ENCODE peak calls at places on chromosomes 2 and 18, in four cellular contexts. F is upper lobe of right lung, T is fibroblast of lung, X is tibial artery. R is an unnamed sample.

GRCh38 chr2:88608184-88608583 is 19.1 kb downstream of the EIF2AK3 start:
- DNase-seq in T (no peak), F (no peak), X (no peak), R (no peak)

GRCh38 chr2:146762786-146763185 is 1082.0 kb upstream of the ACVR2A start:
- DNase-seq in T (no peak), F (no peak), X (no peak), R (peak; percentile 22)

GRCh38 chr2:218885981-218886447 is 5.4 kb downstream of the WNT10A start:
- DNase-seq in X (no peak), T (no peak), F (no peak), R (no peak)

GRCh38 chr2:234725528-234726264 is 226.1 kb upstream of the SH3BP4 start:
- DNase-seq in F (no peak), X (no peak), T (peak; percentile 33), R (no peak)

GRCh38 chr2:160091381-160091780 is 29.0 kb upstream of the PLA2R1 start:
- DNase-seq in T (peak; percentile 69), X (no peak), F (no peak), R (peak; percentile 92)

GRCh38 chr2:3672861-3673670 is 15.1 kb downstream of the ALLC start:
- DNase-seq in X (no peak), F (peak; percentile 58), T (no peak), R (no peak)

GRCh38 chr2:150788741-150789140 is 301.3 kb upstream of the RND3 start:
- DNase-seq in F (no peak), X (no peak), T (no peak), R (no peak)

GRCh38 chr2:156810094-156810493 is 373.9 kb downstream of the GPD2 start:
- DNase-seq in X (no peak), F (no peak), T (no peak), R (no peak)

GRCh38 chr18:79517322-79517721 is 121.6 kb downstream of the NFATC1 start:
- DNase-seq in X (no peak), F (peak; percentile 63), T (no peak), R (no peak)

GRCh38 chr2:128317186-128317897 is 1.3 kb downstream of the HS6ST1 start:
- DNase-seq in T (no peak), F (peak; percentile 73), X (no peak), R (no peak)

GRCh38 chr2:69291004-69291650 is 95.9 kb downstream of the GFPT1 start:
- DNase-seq in F (no peak), T (peak; percentile 89), X (no peak), R (no peak)

GRCh38 chr18:5057348-5058012 is 139.6 kb downstream of the AKAIN1 start:
- DNase-seq in F (no peak), T (peak; percentile 26), X (peak; percentile 49), R (peak; percentile 50)

GRCh38 chr2:97713296-97714083 is at the start of gene ZAP70:
- DNase-seq in X (no peak), T (no peak), F (peak; percentile 63), R (no peak)

GRCh38 chr18:45441110-45441842 is 174.0 kb upstream of the SLC14A2 start:
- DNase-seq in X (no peak), T (peak; percentile 8), F (no peak), R (peak; percentile 9)

GRCh38 chr2:127166221-127166860 is 53.8 kb downstream of the CYP27C1 start:
- DNase-seq in X (no peak), F (peak; percentile 38), T (no peak), R (no peak)

GRCh38 chr2:25582079-25582830 is 91.1 kb downstream of the DTNB start:
- DNase-seq in F (no peak), T (no peak), X (peak; percentile 28), R (no peak)

GRCh38 chr2:236047886-236048540 is 120.2 kb downstream of the GBX2 start:
- DNase-seq in T (no peak), X (no peak), F (no peak), R (peak; percentile 67)

GRCh38 chr2:106197878-106198277 is 3.8 kb upstream of the UXS1 start:
- DNase-seq in T (peak; percentile 94), F (no peak), X (peak; percentile 39), R (no peak)

GRCh38 chr2:98334439-98335078 is 11.7 kb upstream of the CNGA3 start:
- DNase-seq in F (no peak), T (peak; percentile 94), X (no peak), R (peak; percentile 74)

GRCh38 chr2:145764631-145765030 is 1244.7 kb upstream of the ZEB2 start:
- DNase-seq in T (no peak), F (no peak), X (peak; percentile 36), R (no peak)

GRCh38 chr2:767440-767839 is 90.2 kb upstream of the TMEM18 start:
- DNase-seq in F (no peak), T (no peak), X (no peak), R (no peak)

GRCh38 chr18:55637204-55637603 is 49.2 kb upstream of the TCF4 start:
- DNase-seq in X (no peak), T (no peak), F (no peak), R (no peak)

GRCh38 chr18:55647331-55647730 is 59.3 kb upstream of the TCF4 start:
- DNase-seq in X (no peak), F (no peak), T (peak; percentile 59), R (no peak)

GRCh38 chr18:55641501-55641900 is 53.5 kb upstream of the TCF4 start:
- DNase-seq in X (no peak), F (no peak), T (peak; percentile 75), R (no peak)

DNA sequence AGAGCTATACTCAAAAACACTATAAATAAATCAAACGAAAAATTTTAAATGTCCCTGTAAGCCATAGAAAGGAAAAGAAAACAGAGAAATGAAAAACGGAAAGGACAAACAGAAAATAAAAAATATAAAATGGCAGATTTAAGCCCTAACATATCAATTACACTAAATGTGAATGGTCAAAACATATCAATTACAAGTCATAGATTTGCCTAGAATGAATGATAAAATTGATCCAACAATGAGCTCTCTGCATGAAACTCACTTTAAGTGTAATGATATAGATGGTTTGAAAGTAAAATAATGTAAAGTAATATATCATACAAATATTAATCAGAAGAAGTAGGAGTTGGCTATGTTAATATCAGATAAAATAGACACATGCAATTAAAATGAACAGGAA is 54.2 kb upstream of the TCF4 start:
- DNase-seq in X (no peak), F (no peak), T (no peak), R (no peak)
- TF ChIP-seq CTCF in X (no peak), F (no peak), T (no peak), R (no peak)

GRCh38 chr2:179005976-179006375 is 44.0 kb downstream of the CCDC141 start:
- DNase-seq in T (no peak), F (no peak), X (no peak), R (no peak)
- H3K27ac ChIP-seq in T (no peak overlapping the region), F (no peak overlapping the region), X (no peak overlapping the region), R (no peak overlapping the region)

GRCh38 chr2:215311625-215312394 is at the start of gene ATIC:
- DNase-seq in F (peak; percentile 98), T (peak; percentile 94), X (peak; percentile 97), R (peak; percentile 90)
- TF ChIP-seq CTCF in F (no peak), T (no peak), X (no peak), R (no peak)

GRCh38 chr18:28112056-28112470 is 64.9 kb downstream of the CDH2 start:
- DNase-seq in X (no peak), F (no peak), T (peak; percentile 96), R (peak; percentile 9)
- H3K27ac ChIP-seq in X (no peak overlapping the region), F (no peak overlapping the region), T (peak overlapping the region; percentile 24), R (no peak overlapping the region)

DNA sequence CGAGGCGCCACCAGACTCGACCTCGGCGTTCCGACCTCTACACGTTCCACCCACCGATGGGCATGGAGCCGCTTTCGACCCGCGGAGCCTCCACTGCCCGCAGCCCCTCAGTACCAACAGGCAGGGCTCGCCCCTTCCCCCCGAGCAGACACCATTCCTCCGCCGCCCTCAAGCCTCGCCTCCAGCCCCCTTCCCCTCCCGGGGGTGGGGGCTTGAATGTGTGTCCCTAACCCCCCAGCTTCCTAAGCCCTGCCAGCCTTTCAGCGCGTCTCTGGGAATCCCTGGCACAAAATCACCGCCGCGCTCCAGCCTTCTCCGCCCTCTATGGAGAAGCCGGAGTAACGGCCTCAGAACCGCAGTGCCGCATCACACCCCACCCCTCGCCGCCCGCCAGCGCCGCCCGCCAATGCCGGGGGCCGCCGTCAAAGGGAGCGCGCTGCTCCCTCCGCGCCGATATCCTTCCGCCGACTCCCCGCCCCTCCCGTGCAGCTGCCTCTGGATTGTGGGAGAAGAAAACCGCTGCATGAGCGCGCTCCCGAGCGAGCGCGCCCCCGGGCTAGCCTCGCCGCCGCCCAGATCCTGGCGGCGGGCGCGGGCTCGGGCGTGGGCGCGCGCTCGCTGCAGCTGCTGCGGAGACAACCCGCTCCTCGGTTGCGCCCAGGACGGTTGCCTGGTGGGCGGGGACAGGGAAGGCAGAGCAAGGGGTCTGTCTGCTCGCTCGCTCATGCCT is at the start of gene CCDC88A:
- DNase-seq in F (peak; percentile 98), T (peak; percentile 99), X (peak; percentile 94), R (peak; percentile 89)
- TF ChIP-seq CTCF in F (peak; percentile 37), T (peak; percentile 27), X (peak; percentile 35), R (no peak)